ENCODE peak calls at places on chromosomes 13 and 19, in five cellular contexts. S, P, F, H and B are unnamed samples.

GRCh38 chr13:96091164-96091931 is 1.4 kb downstream of the HS6ST3 start:
- DNase-seq in S (no peak), P (no peak), F (no peak), H (peak), B (no peak)

GRCh38 chr19:32914879-32915278 is 45.3 kb upstream of the SLC7A9 start:
- DNase-seq in S (no peak), P (no peak), F (no peak), H (no peak), B (no peak)

GRCh38 chr13:90732049-90732448 is 615.4 kb upstream of the MIR17HG start:
- DNase-seq in S (no peak), P (no peak), F (no peak), H (no peak), B (no peak)

GRCh38 chr13:27820524-27821482 is 28.5 kb downstream of the GSX1 start:
- DNase-seq in S (no peak), P (peak), F (no peak), H (no peak), B (no peak)

GRCh38 chr19:48961673-48962028 is 3.5 kb upstream of the FTL start:
- DNase-seq in S (no peak), P (no peak), F (no peak), H (no peak), B (no peak)

GRCh38 chr19:47111081-47111589 is 2.4 kb downstream of the ZC3H4 start:
- DNase-seq in S (no peak), P (no peak), F (no peak), H (no peak), B (peak)

GRCh38 chr19:12789098-12789903 is 2.0 kb upstream of the JUNB start:
- DNase-seq in S (no peak), P (no peak), F (peak), H (no peak), B (no peak)

GRCh38 chr13:53131361-53131760 is 102.7 kb downstream of the OLFM4 start:
- DNase-seq in S (no peak), P (no peak), F (no peak), H (no peak), B (no peak)

GRCh38 chr19:43552616-43553015 is 19.6 kb downstream of the ZNF575 start:
- DNase-seq in S (no peak), P (no peak), F (no peak), H (no peak), B (no peak)

GRCh38 chr13:46295531-46296464 is 84.1 kb downstream of the LRRC63 start:
- DNase-seq in S (no peak), P (peak), F (peak), H (peak), B (peak)

GRCh38 chr19:48190288-48191284 is 20.1 kb downstream of the ZSWIM9 start:
- DNase-seq in S (no peak), P (peak), F (peak), H (peak), B (no peak)

GRCh38 chr19:2554856-2555255 is 78.9 kb downstream of the GADD45B start:
- DNase-seq in S (no peak), P (no peak), F (peak), H (no peak), B (no peak)

GRCh38 chr13:80131204-80131603 is 209.7 kb downstream of the SPRY2 start:
- DNase-seq in S (no peak), P (peak), F (peak), H (peak), B (peak)

GRCh38 chr13:113083402-113084061 is 22.1 kb upstream of the F7 start:
- DNase-seq in S (peak), P (no peak), F (peak), H (no peak), B (no peak)

GRCh38 chr13:48975101-48975925 is at the start of gene FNDC3A:
- DNase-seq in S (no peak), P (peak), F (peak), H (peak), B (peak)

GRCh38 chr19:12156254-12157058 is at the start of gene ZNF625:
- DNase-seq in S (no peak), P (peak), F (peak), H (peak), B (peak)

GRCh38 chr13:32278456-32278855 is 36.7 kb downstream of the ZAR1L start:
- DNase-seq in S (no peak), P (no peak), F (peak), H (no peak), B (peak)

GRCh38 chr19:46350758-46351159 is 3.9 kb downstream of the PPP5C start:
- DNase-seq in S (no peak), P (no peak), F (no peak), H (peak), B (no peak)

GRCh38 chr13:90415902-90416301 is 931.6 kb upstream of the MIR17HG start:
- DNase-seq in S (no peak), P (no peak), F (no peak), H (no peak), B (no peak)

GRCh38 chr19:49443366-49444099 is 2.2 kb upstream of the SLC17A7 start:
- DNase-seq in S (no peak), P (peak), F (peak), H (peak), B (peak)

GRCh38 chr19:11254662-11255061 is 7.7 kb downstream of the DOCK6 start:
- DNase-seq in S (no peak), P (no peak), F (no peak), H (no peak), B (no peak)

GRCh38 chr19:19305696-19306095 is 14.6 kb downstream of the SUGP1 start:
- DNase-seq in S (no peak), P (no peak), F (no peak), H (no peak), B (no peak)

GRCh38 chr13:48829536-48829935 is 146.2 kb upstream of the FNDC3A start:
- DNase-seq in S (no peak), P (no peak), F (no peak), H (no peak), B (no peak)

GRCh38 chr13:31038834-31039552 is 106.5 kb downstream of the TEX26 start:
- DNase-seq in S (no peak), P (peak), F (peak), H (no peak), B (no peak)

GRCh38 chr13:50797081-50797480 is 46.4 kb downstream of the DLEU7 start:
- DNase-seq in S (no peak), P (no peak), F (no peak), H (no peak), B (no peak)

GRCh38 chr19:56113071-56113632 is 7.9 kb downstream of the ZNF787 start:
- DNase-seq in S (no peak), P (no peak), F (no peak), H (no peak), B (no peak)

GRCh38 chr19:15536350-15536749 is 28.0 kb downstream of the CYP4F22 start:
- DNase-seq in S (no peak), P (no peak), F (no peak), H (no peak), B (no peak)

GRCh38 chr13:44809152-44809551 is 180.1 kb downstream of the NUFIP1 start:
- DNase-seq in S (no peak), P (no peak), F (no peak), H (no peak), B (no peak)

GRCh38 chr13:109119886-109120285 is 490.5 kb downstream of the MYO16 start:
- DNase-seq in S (no peak), P (no peak), F (peak), H (no peak), B (no peak)

GRCh38 chr13:77563110-77563509 is 27.6 kb downstream of the SCEL start:
- DNase-seq in S (no peak), P (no peak), F (peak), H (no peak), B (peak)

GRCh38 chr13:75870397-75870801 is 234.3 kb downstream of the LMO7 start:
- DNase-seq in S (peak), P (no peak), F (peak), H (no peak), B (peak)

GRCh38 chr19:43664008-43664407 is 6.0 kb downstream of the PLAUR start:
- DNase-seq in S (no peak), P (no peak), F (no peak), H (no peak), B (no peak)

GRCh38 chr19:54465367-54466109 is 2.0 kb upstream of the LENG9 start:
- DNase-seq in S (no peak), P (peak), F (no peak), H (no peak), B (no peak)

GRCh38 chr19:16324384-16325160 is at the start of gene KLF2:
- DNase-seq in S (no peak), P (peak), F (peak), H (peak), B (peak)

GRCh38 chr19:35143231-35143715 is at the start of gene FXYD7:
- DNase-seq in S (no peak), P (no peak), F (no peak), H (no peak), B (no peak)

GRCh38 chr19:45955905-45956608 is 17.6 kb downstream of the NOVA2 start:
- DNase-seq in S (no peak), P (no peak), F (peak), H (peak), B (no peak)

GRCh38 chr19:49114630-49115363 is 627 bp downstream of the LIN7B start:
- DNase-seq in S (no peak), P (peak), F (peak), H (peak), B (peak)

GRCh38 chr13:40271511-40271910 is 394.9 kb downstream of the FOXO1 start:
- DNase-seq in S (no peak), P (peak), F (no peak), H (peak), B (no peak)
- H3K4me3 ChIP-seq in S (no peak), P (peak), F (no peak), H (no peak), B (peak)

DNA sequence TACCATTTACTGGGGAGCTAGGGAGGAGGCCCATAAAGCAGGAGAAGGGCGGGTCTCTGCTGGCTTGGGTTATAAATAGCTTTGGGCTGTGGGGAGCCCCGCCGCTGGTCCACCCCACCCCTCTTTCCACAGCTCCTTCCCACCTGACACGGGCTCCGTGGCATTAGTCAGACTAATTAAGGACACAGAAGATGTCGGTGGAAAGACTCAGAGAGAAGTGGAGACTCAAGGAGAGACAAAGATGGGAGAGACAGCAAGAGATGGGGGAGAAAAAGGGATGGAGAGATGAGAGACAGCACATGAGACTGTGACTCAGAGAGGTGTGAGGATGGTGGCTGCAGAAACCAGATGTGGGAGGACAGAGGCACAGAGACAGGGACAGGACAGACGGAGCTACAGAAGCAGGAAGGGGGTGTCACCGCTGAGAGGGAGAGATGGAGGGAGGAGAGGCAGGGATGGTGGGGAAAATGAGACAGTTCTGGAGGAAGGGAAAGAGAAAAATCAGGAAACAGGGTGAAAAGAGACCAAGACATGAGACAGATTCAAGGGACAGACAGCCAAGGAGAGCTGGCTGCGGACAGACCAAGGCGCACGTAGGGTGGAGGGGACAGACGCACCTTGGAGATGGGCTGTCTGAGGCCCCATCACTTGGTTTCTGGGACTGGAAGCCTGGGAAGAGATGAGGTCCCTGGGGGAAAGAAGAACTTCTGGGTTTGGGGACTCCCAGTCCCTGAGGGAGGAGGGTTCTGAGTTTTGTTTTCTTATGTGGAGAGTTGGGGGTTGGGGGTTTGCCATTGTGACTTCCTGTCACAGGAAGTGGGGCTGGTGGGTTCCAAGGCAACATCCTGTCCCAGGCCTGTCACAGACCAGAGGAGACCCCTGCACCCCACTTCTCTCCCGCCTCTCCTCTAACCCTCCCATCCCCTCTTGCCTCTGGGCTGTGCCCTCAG is 4.1 kb downstream of the ARHGEF1 start:
- DNase-seq in S (no peak), P (no peak), F (no peak), H (no peak), B (no peak)
- H3K4me3 ChIP-seq in S (no peak), P (peak), F (no peak), H (no peak), B (no peak)

DNA sequence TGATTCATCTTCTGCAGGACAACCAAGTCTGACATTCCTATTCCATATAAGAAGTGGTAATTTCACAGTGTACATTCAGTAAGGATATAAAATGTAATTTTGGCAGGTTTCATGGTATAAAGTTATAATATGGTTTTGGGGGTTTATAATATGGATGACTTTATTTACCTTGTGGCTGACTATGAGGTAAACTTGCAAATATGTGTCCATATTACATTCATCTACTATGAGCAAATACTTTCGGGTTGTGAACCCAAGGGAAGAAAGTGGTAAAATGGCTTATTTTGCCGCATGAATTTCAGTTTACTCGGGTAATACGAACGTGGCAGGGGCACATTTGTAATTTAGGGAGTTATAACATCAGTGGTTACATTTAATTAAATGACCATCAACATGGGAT is 86.7 kb upstream of the TNFSF11 start:
- DNase-seq in S (no peak), P (no peak), F (peak), H (no peak), B (no peak)
- H3K4me3 ChIP-seq in S (no peak), P (no peak), F (no peak), H (no peak), B (no peak)

GRCh38 chr19:7788933-7789323 is 25.9 kb downstream of the CLEC4M start:
- DNase-seq in S (no peak), P (no peak), F (no peak), H (no peak), B (no peak)
- H3K4me3 ChIP-seq in S (no peak), P (no peak), F (no peak), H (no peak), B (no peak)

DNA sequence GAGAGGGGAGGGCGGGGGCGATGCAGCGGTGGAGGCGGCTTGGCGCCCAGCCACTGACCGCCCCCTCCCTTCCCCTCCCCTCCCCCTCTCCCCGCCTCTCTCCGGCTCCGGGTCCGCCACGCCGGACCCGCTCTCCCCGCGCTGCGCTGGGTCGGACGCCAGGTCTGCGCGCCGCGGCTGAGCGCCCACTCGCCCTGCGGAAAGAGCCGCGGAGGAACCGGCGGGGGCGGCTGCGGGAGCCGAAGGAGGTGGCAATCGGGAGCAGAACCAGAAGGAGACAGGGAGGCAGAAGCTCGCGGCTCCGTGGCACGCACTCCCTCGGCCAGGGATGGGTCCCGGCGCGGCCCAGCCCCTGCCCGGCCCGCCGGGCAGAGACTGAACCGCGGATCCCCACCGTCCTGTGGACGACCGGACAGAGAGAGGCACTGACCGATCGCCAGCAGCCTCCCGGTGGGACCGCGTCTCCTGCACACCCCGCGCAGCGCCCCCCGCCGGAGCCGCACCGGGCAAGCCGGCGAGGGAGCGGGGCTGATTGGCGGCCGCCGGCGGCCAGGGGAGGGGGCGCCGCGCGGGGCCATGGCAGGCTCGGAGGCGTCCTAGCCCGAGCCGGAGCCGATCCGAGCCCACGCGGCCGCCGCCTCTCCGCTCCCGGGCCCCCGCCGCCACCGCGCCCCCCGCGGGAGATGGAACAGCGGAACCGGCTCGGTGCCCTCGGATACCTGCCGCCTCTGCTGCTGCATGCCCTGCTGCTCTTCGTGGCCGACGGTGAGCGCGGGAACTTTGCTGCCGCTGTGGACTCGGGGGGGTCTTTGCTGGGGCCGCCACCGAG is at the start of gene VSTM2B:
- DNase-seq in S (no peak), P (no peak), F (no peak), H (no peak), B (no peak)
- H3K4me3 ChIP-seq in S (no peak), P (peak), F (no peak), H (no peak), B (no peak)